ENCODE peak calls at places on chromosomes 13 and 19, in five cellular contexts. F is fibroblast of lung, W is mesothelial cell of epicardium, Z is HFFc6, S is pancreas. V is an unnamed sample.

GRCh38 chr19:14470031-14470876 is 4.9 kb downstream of the PTGER1 start:
- DNase-seq in F (no peak), W (no peak), Z (no peak), S (peak; percentile 55), V (no peak)

GRCh38 chr13:102940770-102941169 is 94.9 kb downstream of the ERCC5 start:
- DNase-seq in F (no peak), W (no peak), Z (no peak), S (no peak), V (no peak)

GRCh38 chr13:18236528-18236815 is 945.2 kb downstream of the TUBA3C start:
- DNase-seq in F (no peak), W (no peak), Z (no peak), S (peak; percentile 60), V (no peak)

GRCh38 chr13:57629821-57630235 is 1.7 kb upstream of the PCDH17 start:
- DNase-seq in F (peak; percentile 93), W (peak; percentile 94), Z (no peak), S (peak; percentile 92), V (peak; percentile 91)

GRCh38 chr13:71644579-71644978 is 222.4 kb downstream of the DACH1 start:
- DNase-seq in F (no peak), W (no peak), Z (no peak), S (no peak), V (no peak)

GRCh38 chr19:8302357-8302691 is 5.8 kb downstream of the CD320 start:
- DNase-seq in F (no peak), W (no peak), Z (no peak), S (no peak), V (no peak)

GRCh38 chr13:41463823-41464602 is 6.7 kb downstream of the RGCC start:
- DNase-seq in F (no peak), W (no peak), Z (no peak), S (no peak), V (no peak)

GRCh38 chr13:80131204-80131603 is 209.7 kb downstream of the SPRY2 start:
- DNase-seq in F (peak; percentile 69), W (no peak), Z (peak; percentile 20), S (peak; percentile 63), V (no peak)

GRCh38 chr13:48304132-48304876 is 753 bp downstream of the RB1 start:
- DNase-seq in F (peak; percentile 64), W (peak; percentile 48), Z (peak; percentile 42), S (no peak), V (peak; percentile 27)

GRCh38 chr13:48299591-48299990 is 4.0 kb upstream of the RB1 start:
- DNase-seq in F (no peak), W (no peak), Z (no peak), S (no peak), V (no peak)

GRCh38 chr13:48302920-48303330 is 626 bp upstream of the RB1 start:
- DNase-seq in F (no peak), W (no peak), Z (no peak), S (no peak), V (peak; percentile 8)

DNA sequence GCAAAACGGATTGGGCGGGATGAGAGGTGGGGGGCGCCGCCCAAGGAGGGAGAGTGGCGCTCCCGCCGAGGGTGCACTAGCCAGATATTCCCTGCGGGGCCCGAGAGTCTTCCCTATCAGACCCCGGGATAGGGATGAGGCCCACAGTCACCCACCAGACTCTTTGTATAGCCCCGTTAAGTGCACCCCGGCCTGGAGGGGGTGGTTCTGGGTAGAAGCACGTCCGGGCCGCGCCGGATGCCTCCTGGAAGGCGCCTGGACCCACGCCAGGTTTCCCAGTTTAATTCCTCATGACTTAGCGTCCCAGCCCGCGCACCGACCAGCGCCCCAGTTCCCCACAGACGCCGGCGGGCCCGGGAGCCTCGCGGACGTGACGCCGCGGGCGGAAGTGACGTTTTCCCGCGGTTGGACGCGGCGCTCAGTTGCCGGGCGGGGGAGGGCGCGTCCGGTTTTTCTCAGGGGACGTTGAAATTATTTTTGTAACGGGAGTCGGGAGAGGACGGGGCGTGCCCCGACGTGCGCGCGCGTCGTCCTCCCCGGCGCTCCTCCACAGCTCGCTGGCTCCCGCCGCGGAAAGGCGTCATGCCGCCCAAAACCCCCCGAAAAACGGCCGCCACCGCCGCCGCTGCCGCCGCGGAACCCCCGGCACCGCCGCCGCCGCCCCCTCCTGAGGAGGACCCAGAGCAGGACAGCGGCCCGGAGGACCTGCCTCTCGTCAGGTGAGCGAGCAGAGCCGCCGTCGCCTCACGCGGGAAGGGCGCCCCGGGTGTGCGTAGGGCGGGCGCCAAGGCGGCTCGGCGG is at the start of gene RB1:
- DNase-seq in F (peak; percentile 90), W (peak; percentile 88), Z (peak; percentile 90), S (peak; percentile 94), V (peak; percentile 62)
- TF ChIP-seq CTCF in F (no peak), W (no peak), Z (no peak), S (no peak), V (no peak)

GRCh38 chr13:97015661-97016350 is 21.5 kb upstream of the OXGR1 start:
- DNase-seq in F (peak; percentile 61), W (no peak), Z (no peak), S (no peak), V (no peak)
- TF ChIP-seq CTCF in F (no peak), W (no peak), Z (no peak), S (no peak), V (no peak)

GRCh38 chr13:33751151-33751550 is 66.8 kb upstream of the RFC3 start:
- DNase-seq in F (peak; percentile 88), W (no peak), Z (peak; percentile 55), S (no peak), V (no peak)

GRCh38 chr13:33743438-33744368 is 74.2 kb upstream of the RFC3 start:
- DNase-seq in F (no peak), W (no peak), Z (no peak), S (no peak), V (no peak)

GRCh38 chr13:33745370-33746324 is 72.3 kb upstream of the RFC3 start:
- DNase-seq in F (no peak), W (no peak), Z (no peak), S (no peak), V (no peak)

GRCh38 chr13:33744589-33745369 is 73.2 kb upstream of the RFC3 start:
- DNase-seq in F (peak; percentile 27), W (no peak), Z (peak; percentile 28), S (no peak), V (no peak)

DNA sequence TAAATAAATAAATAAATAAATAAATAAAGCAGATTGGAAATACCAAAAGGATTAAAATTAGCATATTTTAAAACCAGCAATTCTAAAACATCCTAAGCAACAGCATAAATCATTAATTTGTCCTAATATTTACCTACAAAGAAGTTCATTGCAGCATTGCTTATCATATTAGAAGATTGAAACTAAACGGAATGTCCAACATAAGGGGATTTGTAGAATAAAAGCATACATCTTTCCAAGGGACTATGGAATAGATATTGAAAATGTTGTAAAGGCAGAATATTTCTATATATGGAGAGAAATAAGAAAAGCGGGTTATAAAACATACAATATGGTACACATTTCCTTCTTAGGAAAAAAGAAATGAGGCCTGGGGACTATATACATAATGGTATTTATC is 71.1 kb upstream of the RFC3 start:
- DNase-seq in F (no peak), W (no peak), Z (no peak), S (no peak), V (no peak)
- TF ChIP-seq CTCF in F (no peak), W (no peak), Z (no peak), S (no peak), V (no peak)

GRCh38 chr13:40145139-40145538 is 489.7 kb downstream of the COG6 start:
- DNase-seq in F (no peak), W (no peak), Z (no peak), S (no peak), V (no peak)

GRCh38 chr13:40146586-40147240 is 491.3 kb downstream of the COG6 start:
- DNase-seq in F (no peak), W (no peak), Z (no peak), S (no peak), V (no peak)

GRCh38 chr13:40148103-40148502 is 492.6 kb downstream of the COG6 start:
- DNase-seq in F (no peak), W (no peak), Z (no peak), S (no peak), V (no peak)

GRCh38 chr13:40143559-40143958 is 488.1 kb downstream of the COG6 start:
- DNase-seq in F (no peak), W (no peak), Z (no peak), S (no peak), V (no peak)

DNA sequence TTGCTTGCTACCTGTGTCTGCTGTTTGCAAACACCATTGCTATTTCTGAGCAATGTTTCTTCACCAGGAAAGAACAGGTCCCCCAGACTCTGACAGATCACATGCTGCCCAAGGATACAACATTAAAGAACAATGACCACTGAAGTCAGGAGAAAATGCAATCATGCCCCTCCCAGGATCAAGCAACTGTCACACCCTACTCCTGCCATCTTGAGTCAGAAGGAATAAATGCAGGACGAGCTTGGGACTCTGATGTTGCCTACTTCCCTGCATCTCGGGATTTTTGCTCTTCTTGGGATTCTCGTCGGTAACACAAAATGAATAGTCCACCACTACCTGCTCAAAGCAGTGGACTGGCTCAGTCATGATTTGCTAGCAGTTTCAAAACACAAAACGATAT is 490.6 kb downstream of the COG6 start:
- DNase-seq in F (no peak), W (no peak), Z (no peak), S (no peak), V (no peak)
- TF ChIP-seq CTCF in F (no peak), W (no peak), Z (no peak), S (no peak), V (no peak)

GRCh38 chr13:22800726-22801401 is 379.9 kb upstream of the SGCG start:
- DNase-seq in F (no peak), W (no peak), Z (peak; percentile 0), S (no peak), V (no peak)

GRCh38 chr13:22801402-22802003 is 379.3 kb upstream of the SGCG start:
- DNase-seq in F (no peak), W (no peak), Z (no peak), S (no peak), V (no peak)
- TF ChIP-seq CTCF in F (no peak), W (peak; percentile 41), Z (peak; percentile 42), S (no peak), V (no peak)

GRCh38 chr19:17534767-17535166 is 20.7 kb upstream of the COLGALT1 start:
- DNase-seq in F (no peak), W (no peak), Z (no peak), S (no peak), V (no peak)
- TF ChIP-seq CTCF in F (no peak), W (no peak), Z (no peak), S (no peak), V (no peak)

GRCh38 chr13:67464154-67464553 is 234.0 kb upstream of the PCDH9 start:
- DNase-seq in F (no peak), W (no peak), Z (no peak), S (no peak), V (no peak)
- TF ChIP-seq CTCF in F (no peak), W (no peak), Z (no peak), S (no peak), V (no peak)